ENCODE peak calls at places on chromosome 21, in four cellular contexts. E is K562, N is A549, A is HepG2. P is an unnamed sample.

GRCh38 chr21:31875424-31876097 is 2.7 kb downstream of the HUNK start:
- DNase-seq in A (no peak), E (no peak), N (no peak), P (no peak)

GRCh38 chr21:39527664-39528381 is 76.1 kb downstream of the SH3BGR start:
- DNase-seq in A (peak), N (no peak), E (no peak), P (no peak)

GRCh38 chr21:40531421-40531820 is 315.5 kb downstream of the DSCAM start:
- DNase-seq in N (no peak), A (no peak), E (no peak), P (no peak)

GRCh38 chr21:16539041-16539440 is 809.3 kb downstream of the USP25 start:
- DNase-seq in A (no peak), N (no peak), E (no peak), P (no peak)

GRCh38 chr21:32334980-32335471 is 36.4 kb downstream of the MRAP start:
- DNase-seq in N (no peak), E (no peak), A (no peak), P (no peak)

GRCh38 chr21:40245021-40245420 is 377.8 kb downstream of the PCP4 start:
- DNase-seq in N (no peak), A (no peak), E (no peak), P (no peak)

GRCh38 chr21:36747815-36748381 is 49.0 kb downstream of the SIM2 start:
- DNase-seq in E (peak), A (peak), N (no peak), P (no peak)

GRCh38 chr21:30206551-30207251 is 9.2 kb downstream of the CLDN8 start:
- DNase-seq in E (no peak), N (peak), A (no peak), P (no peak)

GRCh38 chr21:33608559-33608958 is 20.1 kb upstream of the DONSON start:
- DNase-seq in E (no peak), A (no peak), N (no peak), P (no peak)

DNA sequence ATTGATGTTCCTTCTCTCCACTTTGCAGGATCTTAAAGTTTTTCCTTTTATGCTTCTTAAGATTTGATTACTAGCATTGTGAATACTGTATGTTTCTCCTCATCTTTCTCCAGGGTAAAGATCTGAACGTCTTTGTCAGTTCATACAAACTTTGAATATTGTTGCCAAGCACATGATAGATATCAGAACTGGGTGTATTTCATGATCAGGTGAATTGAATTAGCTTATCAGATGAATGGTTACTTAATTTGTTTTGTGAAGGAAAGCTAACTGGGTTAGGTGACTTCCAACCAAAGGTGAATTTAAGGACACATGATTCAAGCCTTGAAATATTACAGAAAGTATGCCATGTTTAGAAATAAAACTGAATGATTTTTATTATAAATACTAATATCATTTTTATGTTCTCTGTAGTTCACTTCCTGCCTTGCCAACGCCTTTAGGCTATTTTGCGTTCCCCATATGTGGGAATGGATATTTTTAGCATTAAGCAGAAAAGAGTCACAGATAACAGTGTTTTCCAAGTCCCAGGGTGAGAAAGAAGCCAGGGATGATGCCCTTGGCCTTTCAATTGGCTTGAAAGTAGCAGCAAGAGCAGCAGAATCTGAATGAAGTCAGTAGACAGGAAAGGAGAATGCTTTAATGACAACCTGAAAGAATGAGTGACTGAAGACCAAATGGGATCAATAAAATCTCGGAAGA is 752.1 kb downstream of the NCAM2 start:
- DNase-seq in A (no peak), N (no peak), E (no peak), P (no peak)
- TF ChIP-seq RAD21 in A (no peak), N (no peak), E (no peak), P (no peak)

GRCh38 chr21:34667761-34668160 is 1.0 kb upstream of the CLIC6 start:
- DNase-seq in E (no peak), N (no peak), A (no peak), P (no peak)
- TF ChIP-seq RNF2 in E (no peak), N (no peak), A (no peak), P (no peak)

DNA sequence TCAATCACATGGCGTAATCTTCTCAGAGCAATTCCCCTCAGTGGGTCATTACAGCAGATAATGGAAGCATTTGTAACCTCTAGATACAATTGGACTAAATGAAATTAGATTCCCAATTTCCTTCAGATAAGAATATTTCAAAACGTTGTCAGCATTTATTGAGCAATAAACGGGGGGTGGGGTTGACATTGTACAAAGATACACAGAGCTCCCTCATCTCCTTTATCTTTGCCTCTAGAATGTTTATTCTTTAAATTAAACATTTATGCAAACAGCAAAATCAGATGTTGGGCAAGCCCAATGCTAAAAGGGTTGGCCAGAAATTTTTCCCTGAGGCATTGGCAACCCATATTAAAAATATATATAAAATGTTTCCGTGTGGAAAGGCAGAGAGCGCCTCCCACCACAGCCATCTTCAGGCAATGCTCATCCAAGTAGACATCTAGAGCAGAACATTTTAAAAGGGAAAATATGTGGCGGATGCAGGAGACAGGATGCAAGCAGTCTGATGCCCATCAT is 240.7 kb downstream of the NCAM2 start:
- DNase-seq in A (no peak), N (no peak), E (no peak), P (no peak)
- TF ChIP-seq RAD21 in A (no peak), N (no peak), E (no peak), P (no peak)

GRCh38 chr21:38261851-38262250 is 5.1 kb downstream of the KCNJ15 start:
- DNase-seq in E (no peak), A (no peak), N (peak), P (no peak)
- TF ChIP-seq RNF2 in E (no peak), A (no peak), N (no peak), P (no peak)

GRCh38 chr21:44973598-44973997 is 33.8 kb downstream of the SLX9 start:
- DNase-seq in A (no peak), N (no peak), E (no peak), P (no peak)
- TF ChIP-seq RAD21 in A (no peak), N (no peak), E (no peak), P (no peak)

GRCh38 chr21:45510466-45510955 is 31.7 kb downstream of the SLC19A1 start:
- DNase-seq in E (no peak), A (no peak), N (no peak), P (no peak)

GRCh38 chr21:45509566-45510465 is 32.4 kb downstream of the SLC19A1 start:
- DNase-seq in A (no peak), E (no peak), N (no peak), P (no peak)

GRCh38 chr21:45507888-45508508 is 34.2 kb downstream of the SLC19A1 start:
- DNase-seq in A (no peak), N (no peak), E (no peak), P (no peak)

GRCh38 chr21:45507523-45507875 is 34.7 kb downstream of the SLC19A1 start:
- DNase-seq in N (no peak), E (no peak), A (no peak), P (no peak)

DNA sequence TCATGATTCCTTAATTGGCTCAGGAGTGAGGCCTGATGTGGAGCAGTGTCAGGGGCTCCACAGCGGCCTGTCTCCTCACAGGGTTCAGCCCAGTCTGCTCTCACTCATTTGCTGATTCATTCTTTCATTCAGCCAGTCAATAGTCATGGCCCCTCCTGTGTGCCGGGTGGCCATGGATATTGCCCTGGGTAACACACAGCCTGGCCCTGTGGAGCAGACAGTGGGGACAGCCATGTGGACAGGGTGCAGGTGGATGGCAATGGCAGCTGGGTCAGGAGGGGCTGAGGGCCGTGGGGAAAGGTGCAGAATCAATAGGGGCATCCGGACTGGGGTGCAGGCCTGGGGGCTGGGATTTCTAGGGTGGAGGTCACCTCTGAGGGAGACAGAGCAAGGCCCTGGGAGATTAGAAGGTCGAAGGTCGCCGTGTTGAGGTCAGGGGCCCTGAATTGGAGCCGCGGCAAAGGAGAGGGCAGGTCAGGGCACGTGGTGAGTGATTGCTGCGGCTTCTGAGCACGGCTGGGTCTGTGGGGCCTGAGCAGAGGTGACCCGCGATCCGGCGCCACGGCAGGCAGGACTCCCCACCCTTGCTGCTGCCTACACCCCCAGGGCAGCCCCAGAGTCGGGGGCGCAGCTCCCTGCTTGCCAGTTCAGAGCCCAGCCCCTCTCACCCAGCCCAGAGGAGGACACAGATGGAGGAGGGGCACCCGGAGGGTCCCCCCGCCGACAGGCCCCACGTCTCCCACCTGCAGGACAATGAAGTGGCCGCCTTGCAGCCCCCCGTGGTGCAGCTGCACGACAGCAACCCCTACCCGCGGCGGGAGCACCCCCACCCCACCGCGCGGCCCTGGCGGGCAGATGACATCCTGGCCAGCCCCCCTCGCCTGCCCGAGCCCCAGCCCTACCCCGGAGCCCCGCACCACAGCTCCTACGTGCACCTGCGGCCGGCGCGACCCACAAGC is 33.4 kb downstream of the SLC19A1 start:
- DNase-seq in A (peak), E (peak), N (no peak), P (no peak)
- TF ChIP-seq RNF2 in A (no peak), E (no peak), N (no peak), P (no peak)

GRCh38 chr21:42376338-42376982 is 10.1 kb upstream of the TFF1 start:
- DNase-seq in N (no peak), A (no peak), E (peak), P (no peak)
- TF ChIP-seq RAD21 in N (no peak), A (no peak), E (peak), P (peak)

DNA sequence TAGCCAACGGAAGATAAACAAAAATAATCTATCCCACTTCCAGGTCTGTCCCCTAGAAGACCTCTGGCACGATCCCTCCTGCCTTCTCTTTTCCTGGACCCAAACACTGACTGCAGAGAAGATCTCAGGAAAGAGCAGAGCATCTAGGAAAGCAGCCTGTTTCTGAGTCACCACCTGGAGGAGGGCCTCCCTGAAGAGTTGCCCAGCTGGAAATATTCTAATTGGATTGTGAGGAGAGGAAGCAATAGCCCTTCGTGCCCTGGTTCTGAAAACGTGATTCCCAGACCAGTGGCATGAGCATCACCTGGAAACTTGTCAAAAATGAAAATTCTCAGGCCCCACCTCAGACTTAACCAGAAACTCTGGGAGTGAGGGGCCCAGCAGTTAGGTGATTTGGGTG is 411.1 kb downstream of the SETD4 start:
- DNase-seq in N (no peak), E (no peak), A (no peak), P (no peak)
- TF ChIP-seq RNF2 in N (no peak), E (no peak), A (no peak), P (no peak)

DNA sequence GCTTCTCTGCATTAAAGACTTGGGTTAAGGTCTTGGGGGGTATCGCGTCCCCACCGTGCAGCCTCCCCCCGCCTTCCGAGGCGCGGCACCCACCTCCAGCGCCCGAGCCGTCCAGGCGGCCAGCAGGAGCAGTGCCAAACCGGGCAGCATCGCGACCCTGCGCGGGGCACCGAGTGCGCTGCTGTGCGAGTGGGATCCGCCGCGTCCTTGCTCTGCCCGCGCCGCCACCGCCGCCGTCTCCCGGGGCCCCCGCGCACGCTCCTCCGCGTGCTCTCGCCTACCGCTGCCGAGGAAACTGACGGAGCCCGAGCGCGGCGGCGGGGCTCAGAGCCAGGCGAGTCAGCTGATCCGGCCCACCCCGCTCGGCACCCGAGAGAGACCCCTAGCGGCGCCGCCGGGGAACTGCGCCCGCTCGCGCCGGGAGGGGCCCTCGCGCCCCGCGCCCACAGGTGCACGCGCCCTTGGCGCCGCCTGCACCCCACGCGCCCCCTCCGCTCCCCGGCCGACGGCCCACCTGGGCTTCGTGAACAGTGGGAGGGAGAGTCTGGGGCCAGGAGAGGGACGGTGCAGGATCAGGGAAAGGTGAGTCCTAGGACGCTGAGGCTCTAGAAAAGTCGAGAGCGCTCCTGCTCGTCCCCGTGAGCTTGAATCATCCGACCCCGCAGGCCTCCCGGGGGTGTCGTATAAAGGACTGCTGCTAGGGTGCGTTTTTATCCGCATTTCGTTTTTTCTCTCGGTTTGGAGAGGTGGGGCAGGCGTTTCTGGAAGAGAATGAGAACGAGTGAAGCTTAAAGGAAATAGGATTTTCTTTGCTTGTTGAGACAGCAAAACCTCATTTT is at the start of gene APP:
- DNase-seq in A (peak), E (peak), N (peak), P (no peak)
- TF ChIP-seq RAD21 in A (peak), E (peak), N (peak), P (peak)